ENCODE peak calls at places on chromosomes 4 and X, in six cellular contexts. B is NB4, L is GM12891, P is adrenal gland, Y is tibial nerve, E is IMR-90. U is an unnamed sample.

GRCh38 chr4:168942985-168943384 is 67.1 kb downstream of the CBR4 start:
- DNase-seq in L (no peak), P (no peak), B (peak), E (no peak), Y (no peak), U (peak)

GRCh38 chr4:77385124-77385969 is 220.3 kb upstream of the CXCL13 start:
- DNase-seq in P (peak), L (peak), B (peak), E (peak), Y (peak), U (peak)

GRCh38 chr4:7649741-7650531 is 215.2 kb upstream of the PSAPL1 start:
- DNase-seq in E (peak), Y (no peak), L (peak), B (peak), P (no peak), U (no peak)

GRCh38 chrX:47566841-47567240 is 5.8 kb downstream of the ARAF start:
- DNase-seq in P (no peak), Y (no peak), B (no peak), E (no peak), L (no peak), U (no peak)

GRCh38 chr4:762211-763190 is 56.9 kb downstream of the PCGF3 start:
- DNase-seq in L (no peak), P (peak), B (peak), Y (no peak), E (no peak), U (no peak)

GRCh38 chr4:145934434-145935047 is 4.1 kb downstream of the ZNF827 start:
- DNase-seq in P (no peak), E (no peak), B (no peak), L (no peak), Y (no peak), U (no peak)

GRCh38 chr4:125368684-125369083 is 53.9 kb downstream of the FAT4 start:
- DNase-seq in B (no peak), E (peak), P (no peak), L (no peak), Y (no peak), U (no peak)

GRCh38 chr4:2247128-2248043 is 5.5 kb upstream of the HAUS3 start:
- DNase-seq in E (no peak), Y (no peak), B (no peak), L (peak), P (peak), U (no peak)

GRCh38 chr4:75920327-75920726 is 18.1 kb upstream of the PPEF2 start:
- DNase-seq in L (no peak), Y (no peak), E (no peak), B (no peak), P (no peak), U (no peak)

GRCh38 chr4:183099537-183100297 is 660 bp downstream of the WWC2 start:
- DNase-seq in Y (no peak), L (no peak), E (no peak), B (peak), P (peak), U (peak)

GRCh38 chr4:153131478-153132069 is 72.7 kb upstream of the TRIM2 start:
- DNase-seq in P (no peak), L (no peak), E (no peak), B (no peak), Y (no peak), U (peak)

GRCh38 chrX:111262086-111262485 is 8.2 kb downstream of the CAPN6 start:
- DNase-seq in B (no peak), P (no peak), E (no peak), L (no peak), Y (no peak), U (no peak)

GRCh38 chr4:17316566-17316965 is 195.3 kb downstream of the QDPR start:
- DNase-seq in E (peak), Y (no peak), B (no peak), L (no peak), P (no peak), U (no peak)

GRCh38 chrX:69150294-69150960 is 14.8 kb downstream of the PJA1 start:
- DNase-seq in E (no peak), B (no peak), P (no peak), Y (no peak), L (no peak), U (no peak)

GRCh38 chr4:117661673-117662072 is 372.6 kb upstream of the NDST3 start:
- DNase-seq in L (no peak), P (no peak), Y (no peak), E (no peak), B (no peak), U (no peak)

GRCh38 chr4:87058272-87059073 is 123.7 kb downstream of the AFF1 start:
- DNase-seq in Y (no peak), B (no peak), P (no peak), E (no peak), L (no peak), U (peak)

GRCh38 chr4:54099287-54099958 is 540 bp upstream of the GSX2 start:
- DNase-seq in B (peak), P (no peak), E (no peak), L (no peak), Y (no peak), U (no peak)

GRCh38 chr4:76373919-76374552 is 46.9 kb downstream of the CCDC158 start:
- DNase-seq in B (no peak), L (no peak), Y (no peak), E (no peak), P (peak), U (no peak)

GRCh38 chrX:75784689-75785491 is at the start of gene MAGEE2:
- DNase-seq in B (no peak), P (no peak), E (no peak), L (no peak), Y (no peak), U (no peak)

GRCh38 chrX:1537031-1537715 is at the start of gene P2RY8:
- DNase-seq in P (peak), Y (peak), B (peak), E (no peak), L (no peak), U (peak)

GRCh38 chrX:22314692-22315091 is 42.0 kb downstream of the CBLL2 start:
- DNase-seq in Y (no peak), L (no peak), E (peak), B (no peak), P (no peak), U (no peak)

GRCh38 chr4:9765091-9765490 is 16.3 kb upstream of the DRD5 start:
- DNase-seq in Y (no peak), E (peak), P (peak), B (peak), L (peak), U (no peak)

GRCh38 chrX:3271485-3272186 is 74.8 kb downstream of the MXRA5 start:
- DNase-seq in P (no peak), L (no peak), Y (no peak), E (peak), B (no peak), U (no peak)

GRCh38 chr4:67746797-67747495 is 7.2 kb downstream of the GNRHR start:
- DNase-seq in Y (no peak), P (no peak), B (peak), E (peak), L (no peak), U (peak)

GRCh38 chr4:73222466-73223257 is 35.9 kb downstream of the ANKRD17 start:
- DNase-seq in B (peak), L (peak), P (peak), Y (peak), E (peak), U (peak)

GRCh38 chrX:44967221-44967620 is 94.2 kb downstream of the KDM6A start:
- DNase-seq in Y (no peak), P (no peak), L (no peak), B (no peak), E (no peak), U (no peak)

GRCh38 chr4:139171878-139172691 is 4.9 kb downstream of the ELF2 start:
- DNase-seq in Y (no peak), P (no peak), E (peak), L (no peak), B (peak), U (peak)

GRCh38 chrX:122026665-122027064 is 979.3 kb downstream of the GLUD2 start:
- DNase-seq in L (no peak), P (no peak), Y (no peak), B (no peak), E (no peak), U (no peak)

GRCh38 chrX:63426519-63426918 is 75.4 kb upstream of the SPIN4 start:
- DNase-seq in P (no peak), E (no peak), Y (no peak), B (no peak), L (no peak), U (no peak)

GRCh38 chrX:47706575-47706974 is 47.6 kb upstream of the UXT start:
- DNase-seq in B (no peak), P (no peak), Y (no peak), L (no peak), E (peak), U (peak)

GRCh38 chr4:142194905-142195304 is 558.5 kb downstream of the IL15 start:
- DNase-seq in P (no peak), E (peak), Y (no peak), L (no peak), B (no peak), U (no peak)

GRCh38 chrX:134460005-134460860 is at the start of gene HPRT1:
- DNase-seq in P (peak), L (peak), B (peak), Y (peak), E (peak), U (peak)
- TF ChIP-seq POLR2A in P (peak), L (no peak), B (peak), Y (peak), E (no peak), U (peak)

DNA sequence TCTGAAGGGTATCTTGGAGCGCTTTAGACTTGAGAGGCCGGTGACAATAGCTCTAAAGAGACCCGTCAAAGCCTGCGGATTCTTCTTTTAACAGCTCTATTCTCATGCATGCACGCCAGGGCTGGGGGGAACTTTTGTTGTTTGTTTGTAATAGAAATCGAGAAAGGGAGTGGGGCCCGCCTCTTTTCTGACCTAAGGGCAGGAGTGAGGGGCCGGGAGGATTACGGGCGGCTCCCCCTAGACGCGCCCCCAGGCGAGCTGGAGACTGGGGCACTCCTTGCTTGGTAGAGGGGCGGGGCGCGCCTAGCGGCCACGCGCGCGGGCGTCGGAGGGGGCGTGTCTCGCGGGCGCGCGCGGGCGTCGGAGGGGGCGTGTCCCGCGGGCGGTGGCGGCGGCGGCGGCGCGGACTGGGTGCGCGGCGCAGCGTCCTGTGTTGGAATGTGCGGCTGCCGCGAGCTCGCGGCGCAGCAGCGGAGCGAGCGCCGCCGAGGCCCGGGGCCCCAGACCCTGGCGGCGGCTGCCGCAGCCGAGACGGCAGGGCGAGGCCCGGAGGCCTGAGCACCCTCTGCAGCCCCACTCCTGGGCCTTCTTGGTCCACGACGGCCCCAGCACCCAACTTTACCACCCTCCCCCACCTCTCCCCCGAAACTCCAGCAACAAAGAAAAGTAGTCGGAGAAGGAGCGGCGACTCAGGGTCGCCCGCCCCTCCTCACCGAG is at the start of gene REST:
- DNase-seq in B (peak), L (peak), P (peak), Y (peak), E (peak), U (peak)
- TF ChIP-seq POLR2A in B (peak), L (no peak), P (peak), Y (peak), E (no peak), U (peak)

GRCh38 chrX:120334137-120334536 is 22.9 kb upstream of the TMEM255A start:
- DNase-seq in E (no peak), P (no peak), Y (no peak), L (no peak), B (peak), U (no peak)
- TF ChIP-seq POLR2A in E (no peak), P (no peak), Y (no peak), L (no peak), B (no peak), U (no peak)

GRCh38 chr4:40511017-40511614 is 118.5 kb downstream of the RBM47 start:
- DNase-seq in E (no peak), B (no peak), P (no peak), Y (no peak), L (no peak), U (no peak)

GRCh38 chr4:40515037-40515397 is 114.6 kb downstream of the RBM47 start:
- DNase-seq in B (no peak), Y (no peak), L (no peak), E (peak), P (no peak), U (no peak)

GRCh38 chr4:40514409-40515025 is 115.1 kb downstream of the RBM47 start:
- DNase-seq in L (no peak), Y (no peak), B (no peak), E (no peak), P (no peak), U (no peak)

GRCh38 chr4:40516651-40517050 is 113.0 kb downstream of the RBM47 start:
- DNase-seq in E (no peak), B (no peak), L (no peak), Y (no peak), P (no peak), U (no peak)

GRCh38 chr4:40515398-40516293 is 114.0 kb downstream of the RBM47 start:
- DNase-seq in B (peak), L (peak), E (no peak), P (peak), Y (no peak), U (peak)
- TF ChIP-seq POLR2A in B (no peak), L (peak), E (no peak), P (no peak), Y (no peak), U (no peak)

GRCh38 chr4:112236040-112236439 is 4.5 kb downstream of the AP1AR start:
- DNase-seq in P (no peak), Y (no peak), B (no peak), L (no peak), E (no peak), U (no peak)

GRCh38 chr4:112234952-112235609 is 3.5 kb downstream of the AP1AR start:
- DNase-seq in P (peak), Y (peak), E (peak), B (peak), L (no peak), U (peak)

GRCh38 chr4:112238833-112239232 is 7.2 kb downstream of the AP1AR start:
- DNase-seq in P (no peak), L (no peak), Y (no peak), E (no peak), B (no peak), U (no peak)
- TF ChIP-seq POLR2A in P (no peak), L (no peak), Y (no peak), E (no peak), B (no peak), U (no peak)

U was measured in erythroblast.